ENCODE peak calls at places on chromosomes 6 and 20, in five cellular contexts. R, K, A, X and B are unnamed samples.

GRCh38 chr6:105429676-105430075 is 26.8 kb upstream of the PREP start:
- DNase-seq in K (no peak), R (no peak), X (no peak), A (no peak), B (peak; percentile 80)

GRCh38 chr6:66751630-66752029 is 1044.6 kb upstream of the EYS start:
- DNase-seq in R (no peak), X (no peak), A (no peak), K (no peak), B (no peak)

GRCh38 chr20:48843125-48843806 is 15.5 kb upstream of the PREX1 start:
- DNase-seq in A (no peak), X (no peak), R (no peak), K (no peak), B (no peak)

GRCh38 chr6:157201083-157201482 is 122.2 kb downstream of the TMEM242 start:
- DNase-seq in R (no peak), K (no peak), X (no peak), A (no peak), B (no peak)

GRCh38 chr6:44237021-44237812 is 9.7 kb upstream of the HSP90AB1 start:
- DNase-seq in X (peak; percentile 91), K (peak; percentile 95), A (peak; percentile 50), R (peak; percentile 95), B (peak; percentile 96)

GRCh38 chr20:50625986-50626677 is 65.2 kb downstream of the RIPOR3 start:
- DNase-seq in K (peak; percentile 51), A (no peak), R (peak; percentile 36), X (peak; percentile 58), B (peak; percentile 46)

GRCh38 chr20:58005581-58006345 is 222.7 kb downstream of the ANKRD60 start:
- DNase-seq in A (no peak), K (no peak), X (no peak), R (no peak), B (no peak)

GRCh38 chr6:344816-345340 is 46.7 kb upstream of the IRF4 start:
- DNase-seq in X (no peak), R (peak; percentile 78), A (no peak), K (no peak), B (peak; percentile 88)

GRCh38 chr20:32538526-32538918 is 46.6 kb downstream of the NOL4L start:
- DNase-seq in R (no peak), X (no peak), K (no peak), A (no peak), B (no peak)

GRCh38 chr6:142155091-142155490 is 8.0 kb downstream of the VTA1 start:
- DNase-seq in R (no peak), A (no peak), K (no peak), X (no peak), B (no peak)

DNA sequence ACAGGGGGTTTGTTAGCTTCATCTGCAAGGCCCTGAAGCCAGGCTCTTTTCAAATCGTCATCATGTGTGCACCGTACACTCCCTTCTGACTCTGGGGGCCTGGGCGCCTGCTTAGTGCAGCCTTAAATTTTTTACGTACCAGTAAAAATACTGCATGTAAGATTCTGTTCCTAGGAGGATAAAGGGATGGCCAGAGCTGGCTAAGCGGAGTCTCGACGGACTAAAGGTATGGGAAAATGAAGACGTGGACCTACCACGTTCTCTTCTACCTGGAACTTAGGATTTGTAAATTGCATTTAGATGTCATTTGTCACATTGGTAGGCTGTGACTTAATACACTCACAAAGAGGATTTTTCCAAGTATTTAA is 149.3 kb upstream of the AFDN start:
- DNase-seq in X (no peak), K (no peak), R (no peak), A (no peak), B (no peak)
- H3K4me3 ChIP-seq in X (no peak overlapping the region), K (no peak overlapping the region), R (no peak overlapping the region), A (no peak overlapping the region), B (no peak overlapping the region)

DNA sequence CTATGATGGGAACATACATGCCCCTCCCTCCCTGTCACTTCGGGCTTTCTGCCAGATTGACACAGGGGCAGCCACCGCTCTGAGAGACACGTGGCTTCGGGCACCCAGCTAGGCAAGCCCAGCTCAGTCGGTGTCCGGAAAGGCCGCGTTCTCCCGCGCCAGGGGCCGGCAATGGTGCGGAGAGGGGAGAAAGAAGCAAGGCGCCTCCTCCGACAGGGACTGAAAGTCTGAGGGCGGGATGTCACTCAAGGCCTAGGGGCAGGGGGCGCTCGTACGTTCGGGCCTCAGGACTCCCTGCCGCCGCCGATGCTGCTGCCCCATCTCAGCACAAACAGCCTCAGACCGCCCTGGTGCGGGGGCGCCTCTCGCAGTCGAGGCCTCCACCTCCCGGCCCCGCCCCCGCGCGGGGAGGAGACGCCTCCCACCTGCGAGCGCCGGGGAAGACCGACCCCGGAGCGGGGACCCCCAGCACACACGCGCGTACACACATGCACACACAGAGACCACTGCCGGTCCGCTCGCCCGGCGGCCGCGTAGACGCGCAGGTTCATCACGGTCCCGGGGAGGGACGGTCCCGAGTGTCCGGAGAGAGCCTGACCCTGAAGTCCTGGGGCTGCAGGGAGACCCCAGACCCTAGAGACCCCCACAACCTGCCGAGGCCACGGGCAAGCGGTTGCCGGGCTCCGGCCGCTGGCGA is 1.9 kb downstream of the GRM4 start:
- DNase-seq in R (no peak), X (no peak), A (no peak), K (no peak), B (no peak)
- TF ChIP-seq CTCF in R (peak; percentile 10), X (peak; percentile 12), A (no peak), K (no peak), B (no peak)

GRCh38 chr20:47468290-47469050 is 33.2 kb upstream of the NCOA3 start:
- DNase-seq in A (no peak), K (peak; percentile 67), R (no peak), X (no peak), B (no peak)
- H3K4me3 ChIP-seq in A (no peak overlapping the region), K (no peak overlapping the region), R (no peak overlapping the region), X (no peak overlapping the region), B (no peak overlapping the region)

GRCh38 chr6:95866732-95867131 is 149.0 kb upstream of the FUT9 start:
- DNase-seq in K (peak; percentile 41), A (no peak), X (no peak), R (no peak), B (no peak)
- TF ChIP-seq CTCF in K (no peak), A (peak; percentile 50), X (peak; percentile 21), R (peak; percentile 18), B (no peak)